ENCODE peak calls at places on chromosomes 12 and 14, in six cellular contexts. L is HCT116, Z is HepG2, W is GM12878, F is K562, A is H1. C is an unnamed sample. For H3K4me1, the result is how much of the 10 kb centered on the place peaks cover.

GRCh38 chr12:132161046-132161781 is 17.0 kb downstream of the NOC4L start:
- DNase-seq in L (peak), A (no peak), F (no peak), Z (no peak), W (no peak), C (no peak)

GRCh38 chr12:41073633-41074576 is 114.2 kb upstream of the PDZRN4 start:
- DNase-seq in W (no peak), Z (no peak), L (no peak), A (no peak), F (no peak), C (no peak)

GRCh38 chr12:2924019-2924418 is 33.3 kb downstream of the TULP3 start:
- DNase-seq in F (no peak), Z (no peak), L (no peak), W (no peak), A (no peak), C (no peak)

GRCh38 chr12:68200854-68201253 is 24.8 kb downstream of the IL26 start:
- DNase-seq in Z (no peak), A (no peak), L (no peak), F (no peak), W (no peak), C (no peak)

GRCh38 chr12:120713861-120714482 is 3.7 kb downstream of the UNC119B start:
- DNase-seq in F (peak), L (peak), Z (peak), W (peak), A (peak), C (peak)

GRCh38 chr12:230925-231671 is 17.1 kb upstream of the SLC6A12 start:
- DNase-seq in F (no peak), L (no peak), A (no peak), W (no peak), Z (no peak), C (no peak)

GRCh38 chr12:129074379-129074778 is 221.1 kb downstream of the GLT1D1 start:
- DNase-seq in F (no peak), Z (no peak), A (no peak), L (no peak), W (no peak), C (no peak)

GRCh38 chr12:50224026-50224692 is 57.0 kb upstream of the CERS5 start:
- DNase-seq in W (no peak), F (no peak), L (peak), Z (peak), A (no peak), C (no peak)

GRCh38 chr12:87775051-87775450 is 254.2 kb downstream of the C12orf50 start:
- DNase-seq in A (no peak), Z (no peak), F (no peak), W (no peak), L (no peak), C (no peak)

GRCh38 chr14:93619176-93619793 is 169.0 kb downstream of the PRIMA1 start:
- DNase-seq in F (peak), A (no peak), L (peak), W (peak), Z (peak), C (no peak)

GRCh38 chr12:6548556-6549378 is 7.1 kb downstream of the IFFO1 start:
- DNase-seq in L (no peak), A (no peak), F (no peak), W (no peak), Z (no peak), C (no peak)

GRCh38 chr14:99321236-99321925 is 49.4 kb upstream of the BCL11B start:
- DNase-seq in Z (no peak), F (no peak), A (peak), W (no peak), L (no peak), C (no peak)

GRCh38 chr14:71908141-71908540 is 24.1 kb upstream of the RGS6 start:
- DNase-seq in W (no peak), A (no peak), L (no peak), Z (no peak), F (no peak), C (no peak)

GRCh38 chr12:120774169-120774916 is 48.7 kb downstream of the ACADS start:
- DNase-seq in F (no peak), W (no peak), L (no peak), A (no peak), Z (no peak), C (no peak)

GRCh38 chr14:52596861-52597260 is 44.2 kb downstream of the GPR137C start:
- DNase-seq in L (no peak), Z (no peak), A (no peak), W (no peak), F (no peak), C (no peak)

GRCh38 chr12:52438305-52439301 is 4.4 kb upstream of the KRT75 start:
- DNase-seq in Z (no peak), L (no peak), A (peak), W (no peak), F (no peak), C (no peak)

GRCh38 chr14:88384653-88385205 is 728 bp upstream of the SPATA7 start:
- DNase-seq in L (no peak), Z (no peak), W (no peak), A (no peak), F (peak), C (no peak)

GRCh38 chr14:80477388-80478160 is 266.3 kb upstream of the DIO2 start:
- DNase-seq in L (no peak), A (no peak), Z (no peak), F (no peak), W (no peak), C (no peak)

GRCh38 chr14:58830121-58830520 is 192.4 kb downstream of the DACT1 start:
- DNase-seq in W (no peak), A (no peak), F (no peak), Z (no peak), L (no peak), C (no peak)

GRCh38 chr12:119687344-119687865 is 19.5 kb downstream of the PRKAB1 start:
- DNase-seq in W (no peak), F (no peak), Z (no peak), A (no peak), L (no peak), C (no peak)

GRCh38 chr14:69346710-69347109 is 51.4 kb downstream of the ERH start:
- DNase-seq in L (no peak), A (peak), F (peak), Z (no peak), W (no peak), C (no peak)

GRCh38 chr12:19577131-19577530 is 137.8 kb downstream of the AEBP2 start:
- DNase-seq in A (no peak), L (no peak), W (no peak), Z (no peak), F (no peak), C (no peak)

GRCh38 chr14:100102156-100102785 is 37.0 kb downstream of the EVL start:
- DNase-seq in F (no peak), A (no peak), Z (no peak), L (no peak), W (no peak), C (no peak)

GRCh38 chr12:124618291-124618902 is 51.0 kb upstream of the NCOR2 start:
- DNase-seq in Z (no peak), L (no peak), A (no peak), W (no peak), F (no peak), C (no peak)

GRCh38 chr12:100671396-100672074 is 98.1 kb downstream of the GAS2L3 start:
- DNase-seq in W (no peak), L (no peak), Z (peak), F (no peak), A (no peak), C (no peak)

GRCh38 chr14:105503918-105504692 is 13.1 kb downstream of the TEDC1 start:
- DNase-seq in A (no peak), L (no peak), F (no peak), Z (no peak), W (no peak), C (no peak)

GRCh38 chr12:104280703-104281458 is 22.7 kb upstream of the EID3 start:
- DNase-seq in A (no peak), W (no peak), Z (peak), F (peak), L (peak), C (no peak)

GRCh38 chr12:111436811-111437210 is 31.1 kb downstream of the SH2B3 start:
- DNase-seq in Z (no peak), A (no peak), L (no peak), W (no peak), F (no peak), C (no peak)

GRCh38 chr12:111434680-111435338 is 29.1 kb downstream of the SH2B3 start:
- DNase-seq in A (no peak), Z (no peak), W (peak), F (no peak), L (no peak), C (no peak)

GRCh38 chr12:111434049-111434448 is 28.3 kb downstream of the SH2B3 start:
- DNase-seq in F (no peak), A (no peak), Z (no peak), L (no peak), W (no peak), C (no peak)

GRCh38 chr12:111436266-111436665 is 30.5 kb downstream of the SH2B3 start:
- DNase-seq in W (no peak), F (no peak), L (no peak), A (no peak), Z (no peak), C (no peak)

GRCh38 chr12:111435661-111436201 is 30.0 kb downstream of the SH2B3 start:
- DNase-seq in W (no peak), L (no peak), F (no peak), A (no peak), Z (no peak), C (no peak)
- H3K4me1 ChIP-seq in W (half or more), L (under half), F (under half), A (under half), Z (under half), C (under half)

DNA sequence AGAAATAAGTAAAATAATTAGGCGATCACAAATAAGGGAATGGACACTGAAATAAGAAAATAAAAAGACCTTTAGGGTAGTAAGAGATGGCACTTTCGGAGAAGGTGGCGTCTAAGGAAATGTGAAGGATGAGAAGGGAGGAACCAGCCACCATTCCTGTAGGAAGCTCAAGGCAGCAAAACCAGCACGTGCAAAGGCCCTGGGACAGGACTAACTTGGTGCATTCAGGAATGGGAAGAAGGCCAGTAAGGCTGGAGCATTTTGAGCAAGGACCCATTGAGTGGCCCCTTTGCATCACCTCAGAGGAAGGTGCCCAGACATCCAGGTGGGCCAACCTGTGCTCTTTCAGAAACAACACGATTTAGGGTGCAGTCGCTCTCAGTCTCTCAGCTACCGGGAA is 738 bp upstream of the VPS37B start:
- DNase-seq in A (no peak), L (no peak), F (no peak), Z (no peak), W (no peak), C (no peak)
- H3K4me3 ChIP-seq in A (no peak), L (no peak), F (no peak), Z (no peak), W (no peak), C (no peak)

GRCh38 chr14:50257728-50258127 is 26.4 kb upstream of the SOS2 start:
- DNase-seq in F (peak), L (no peak), W (no peak), Z (no peak), A (no peak), C (no peak)
- TF ChIP-seq ZNF274 in F (no peak), L (no peak), W (no peak), Z (no peak), A (no peak), C (no peak)

GRCh38 chr14:103716091-103716801 is 636 bp downstream of the ZFYVE21 start:
- DNase-seq in L (no peak), A (no peak), Z (no peak), F (peak), W (no peak), C (no peak)
- H3K4me1 ChIP-seq in L (under half), A (under half), Z (under half), F (under half), W (under half), C (under half)

GRCh38 chr12:22538336-22538735 is 6.0 kb downstream of the C2CD5 start:
- DNase-seq in Z (no peak), L (no peak), A (no peak), F (no peak), W (no peak), C (no peak)
- H3K4me3 ChIP-seq in Z (no peak), L (no peak), A (no peak), F (no peak), W (no peak), C (no peak)

C was measured in NT2/D1.